ENCODE peak calls at places on chromosome 2, in ten cellular contexts. T, D, R, X, P, G, B, W, U and E are unnamed samples.

GRCh38 chr2:216320852-216321251 is 51.4 kb downstream of the MARCHF4 start:
- DNase-seq in T (no peak), D (no peak), R (no peak), X (no peak), P (no peak), G (no peak), B (no peak), W (no peak), U (no peak), E (no peak)

GRCh38 chr2:45184606-45185005 is 175.4 kb upstream of the SIX2 start:
- DNase-seq in T (no peak), D (peak), R (no peak), X (peak), P (no peak), G (no peak), B (no peak), W (no peak), U (peak), E (no peak)

GRCh38 chr2:85810376-85811172 is 56.8 kb downstream of the ATOH8 start:
- DNase-seq in T (no peak), D (no peak), R (no peak), X (no peak), P (no peak), G (no peak), B (no peak), W (no peak), U (no peak), E (peak)

GRCh38 chr2:63681896-63682295 is 93.1 kb downstream of the MDH1 start:
- DNase-seq in T (no peak), D (no peak), R (no peak), X (no peak), P (no peak), G (no peak), B (no peak), W (no peak), U (peak), E (no peak)

GRCh38 chr2:1482981-1483380 is 69.7 kb downstream of the TPO start:
- DNase-seq in T (no peak), D (no peak), R (no peak), X (no peak), P (no peak), G (no peak), B (no peak), W (no peak), U (no peak), E (no peak)

GRCh38 chr2:196066794-196067382 is 1.7 kb downstream of the DNAH7 start:
- DNase-seq in T (no peak), D (peak), R (peak), X (peak), P (no peak), G (no peak), B (no peak), W (peak), U (peak), E (no peak)

GRCh38 chr2:225122582-225123486 is 80.6 kb upstream of the DOCK10 start:
- DNase-seq in T (no peak), D (no peak), R (peak), X (peak), P (peak), G (peak), B (no peak), W (peak), U (no peak), E (no peak)

GRCh38 chr2:60470340-60470739 is 83.1 kb downstream of the BCL11A start:
- DNase-seq in T (no peak), D (no peak), R (no peak), X (no peak), P (no peak), G (no peak), B (no peak), W (no peak), U (no peak), E (no peak)

GRCh38 chr2:9422321-9423099 is 818 bp downstream of the ITGB1BP1 start:
- DNase-seq in T (no peak), D (no peak), R (peak), X (peak), P (peak), G (peak), B (peak), W (no peak), U (no peak), E (peak)

GRCh38 chr2:167966367-167966766 is 281.0 kb downstream of the STK39 start:
- DNase-seq in T (no peak), D (no peak), R (no peak), X (no peak), P (no peak), G (no peak), B (no peak), W (no peak), U (no peak), E (no peak)